ENCODE peak calls at places on chromosomes 11 and 22, in seven cellular contexts. G, D, J, O, F, T and I are unnamed samples.

GRCh38 chr22:48811885-48812284 is 1015.8 kb downstream of the BRD1 start:
- DNase-seq in G (no peak), D (no peak), J (no peak), O (no peak), F (no peak), T (no peak), I (no peak)

GRCh38 chr11:117187799-117188481 is 9.4 kb downstream of the SIDT2 start:
- DNase-seq in G (no peak), D (no peak), J (peak; percentile 23), O (no peak), F (no peak), T (no peak), I (no peak)

GRCh38 chr22:28462041-28462440 is 217.6 kb downstream of the TTC28 start:
- DNase-seq in G (no peak), D (no peak), J (no peak), O (no peak), F (no peak), T (no peak), I (no peak)

GRCh38 chr22:46355369-46355995 is 20.0 kb downstream of the TRMU start:
- DNase-seq in G (peak; percentile 72), D (peak; percentile 66), J (peak; percentile 92), O (no peak), F (no peak), T (peak; percentile 37), I (peak; percentile 40)

GRCh38 chr22:41247703-41248102 is 7.0 kb upstream of the CHADL start:
- DNase-seq in G (no peak), D (no peak), J (no peak), O (no peak), F (no peak), T (no peak), I (no peak)

GRCh38 chr11:68411501-68411991 is 49.0 kb upstream of the PPP6R3 start:
- DNase-seq in G (no peak), D (no peak), J (no peak), O (no peak), F (no peak), T (no peak), I (no peak)

GRCh38 chr22:46579751-46580449 is 40.3 kb upstream of the GRAMD4 start:
- DNase-seq in G (no peak), D (no peak), J (no peak), O (no peak), F (no peak), T (no peak), I (no peak)

GRCh38 chr22:41928416-41929157 is 2.0 kb upstream of the TNFRSF13C start:
- DNase-seq in G (no peak), D (no peak), J (no peak), O (no peak), F (no peak), T (no peak), I (no peak)

GRCh38 chr11:10666556-10666955 is 27.0 kb downstream of the IRAG1 start:
- DNase-seq in G (peak; percentile 34), D (no peak), J (no peak), O (no peak), F (no peak), T (no peak), I (peak; percentile 74)

DNA sequence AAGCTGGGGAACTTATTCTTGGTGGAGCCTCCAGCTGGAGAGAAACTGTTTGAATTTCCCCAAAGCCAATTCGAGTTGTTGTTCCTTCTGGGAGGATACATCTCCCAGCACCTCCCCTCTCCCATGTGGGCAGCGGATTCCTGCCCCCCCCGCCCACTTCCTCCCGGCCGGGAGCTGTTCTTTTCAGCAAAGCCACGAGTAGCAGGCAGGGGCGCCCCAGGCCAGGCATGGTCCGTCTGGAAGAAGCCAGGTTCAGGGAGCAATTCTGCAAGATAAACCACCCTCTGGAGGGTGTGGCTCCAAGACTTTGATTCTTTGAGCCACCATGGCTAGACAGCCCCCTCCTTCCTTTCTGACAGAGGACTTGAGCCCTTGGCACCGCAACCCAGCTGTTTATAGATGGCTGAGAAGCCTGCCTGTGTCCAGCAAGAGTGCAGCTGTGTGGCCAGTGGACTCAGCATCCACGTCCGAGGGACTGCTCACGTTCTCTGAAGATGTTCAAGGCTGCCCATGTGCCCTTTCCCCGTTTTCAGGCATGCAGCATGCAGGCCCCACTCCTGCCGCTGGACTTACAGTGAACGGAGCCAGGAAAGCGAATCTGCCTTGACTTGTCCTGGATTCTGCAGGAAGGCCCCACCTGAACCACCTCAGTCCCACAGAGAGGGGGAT is 170.3 kb downstream of the CTTN start:
- DNase-seq in G (no peak), D (peak; percentile 44), J (peak; percentile 73), O (peak; percentile 33), F (no peak), T (no peak), I (peak; percentile 24)
- TF ChIP-seq RFX5 in G (no peak), D (no peak), J (no peak), O (no peak), F (no peak), T (no peak), I (no peak)

DNA sequence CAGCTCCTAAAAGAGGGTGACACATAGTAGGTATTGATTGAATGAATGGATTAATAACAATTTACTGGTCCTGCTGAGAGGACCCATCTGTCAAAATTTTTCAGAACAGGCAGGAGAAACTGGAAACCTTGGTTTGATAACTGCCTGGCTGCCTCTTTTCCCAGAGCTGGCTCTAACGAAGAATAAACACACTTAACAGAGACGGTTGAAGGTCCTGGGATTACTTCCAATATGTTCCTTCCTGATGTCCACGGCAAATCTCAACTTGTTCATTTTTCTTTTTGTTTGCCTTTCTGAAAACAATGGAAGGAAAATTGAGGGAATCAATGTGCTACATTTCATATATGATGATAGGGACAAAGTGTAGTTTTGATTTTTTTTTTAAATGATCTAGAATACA is 76.5 kb upstream of the SYT13 start:
- DNase-seq in G (no peak), D (no peak), J (no peak), O (no peak), F (no peak), T (no peak), I (no peak)
- TF ChIP-seq RFX5 in G (no peak), D (no peak), J (no peak), O (no peak), F (no peak), T (no peak), I (no peak)

GRCh38 chr11:123624974-123625373 is 29.4 kb downstream of the SCN3B start:
- DNase-seq in G (no peak), D (no peak), J (no peak), O (no peak), F (no peak), T (no peak), I (peak; percentile 52)

GRCh38 chr11:123630126-123630531 is 24.3 kb downstream of the SCN3B start:
- DNase-seq in G (no peak), D (no peak), J (no peak), O (no peak), F (no peak), T (no peak), I (no peak)

DNA sequence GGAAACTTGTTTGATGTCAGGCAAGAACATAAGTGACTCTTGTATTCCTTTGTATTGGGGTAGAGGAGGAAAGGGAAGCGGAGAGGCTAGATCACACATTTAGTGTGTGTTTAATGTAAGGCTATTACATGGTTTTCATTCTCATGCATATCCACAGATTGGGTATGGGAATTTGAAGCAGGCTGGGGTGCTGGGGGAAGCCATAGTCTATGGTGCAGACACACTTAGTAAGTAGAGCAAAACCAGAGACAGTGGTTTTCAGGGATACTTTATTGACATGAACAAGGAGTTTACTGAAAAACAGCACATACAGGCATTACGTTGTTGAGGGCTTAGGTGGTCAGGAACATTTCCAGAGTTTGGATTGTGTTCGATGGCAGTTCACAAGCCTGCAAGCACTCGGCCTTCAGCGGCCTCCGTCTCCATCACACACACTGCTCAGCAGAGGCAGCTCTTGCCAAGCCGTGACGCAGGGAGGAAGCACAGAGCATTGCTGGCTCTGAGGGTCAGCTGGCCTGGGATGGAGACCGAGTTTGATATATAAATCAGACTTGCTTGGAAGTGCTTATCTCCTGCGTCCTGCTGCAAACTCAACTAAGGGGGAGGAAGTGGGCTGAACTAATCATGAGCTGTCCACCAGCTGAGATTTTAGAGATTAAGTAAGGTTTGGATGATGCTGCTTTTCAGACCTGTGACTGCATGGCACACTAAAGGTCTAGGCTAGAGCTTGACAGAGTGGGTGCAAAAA is 25.3 kb downstream of the SCN3B start:
- DNase-seq in G (no peak), D (no peak), J (peak; percentile 74), O (no peak), F (no peak), T (no peak), I (peak; percentile 84)
- TF ChIP-seq RFX5 in G (no peak), D (no peak), J (no peak), O (no peak), F (no peak), T (no peak), I (no peak)

GRCh38 chr22:30279932-30280331 is 9.4 kb downstream of the CASTOR1 start:
- DNase-seq in G (no peak), D (no peak), J (no peak), O (no peak), F (no peak), T (no peak), I (no peak)

GRCh38 chr22:30282616-30283046 is 6.7 kb downstream of the CASTOR1 start:
- DNase-seq in G (no peak), D (no peak), J (no peak), O (no peak), F (no peak), T (no peak), I (no peak)

GRCh38 chr22:30277547-30278344 is 11.1 kb upstream of the OSM start:
- DNase-seq in G (no peak), D (no peak), J (no peak), O (no peak), F (no peak), T (no peak), I (peak; percentile 80)

GRCh38 chr22:30280495-30280894 is 8.8 kb downstream of the CASTOR1 start:
- DNase-seq in G (no peak), D (no peak), J (no peak), O (no peak), F (no peak), T (no peak), I (peak; percentile 77)

DNA sequence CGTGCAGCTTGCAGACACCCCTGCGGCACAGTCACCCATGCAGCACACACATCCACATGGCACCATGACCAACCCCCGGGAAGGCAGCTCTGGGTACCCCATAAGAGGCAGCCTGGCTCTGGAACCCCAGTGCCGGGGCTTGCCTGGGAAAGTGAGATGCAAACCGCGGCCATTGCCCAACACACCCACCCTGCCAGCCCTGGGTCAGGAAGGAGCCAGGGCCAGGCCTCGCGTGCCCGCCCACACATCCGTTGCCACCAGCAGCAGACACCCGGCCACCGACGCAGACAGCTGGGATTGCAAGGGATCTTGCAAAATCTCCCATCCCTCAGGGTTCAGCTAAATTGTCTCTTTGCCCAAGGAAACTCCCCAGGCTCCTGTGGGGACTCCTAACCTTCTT is 9.9 kb downstream of the CASTOR1 start:
- DNase-seq in G (no peak), D (no peak), J (no peak), O (no peak), F (no peak), T (no peak), I (no peak)
- TF ChIP-seq RFX5 in G (no peak), D (no peak), J (no peak), O (no peak), F (no peak), T (no peak), I (no peak)